ENCODE peak calls at places on chromosomes 11 and 22, in six cellular contexts. One of them, this sample, is unnamed.

GRCh38 chr11:74434528-74434927 is 32.8 kb downstream of the KCNE3 start:
- DNase-seq in memory B cell: no peak
- DNase-seq in stimulated activated naive CD8-positive, alpha-beta T cell treated with anti-CD3 and anti-CD28 coated beads, Interleukin-15, amount 100 ng/mL, for 72 hours: no peak
- DNase-seq in posterior cingulate gyrus: no peak
- DNase-seq in NCI-H345: no peak
- DNase-seq in retina: no peak
- DNase-seq in this sample: no peak

GRCh38 chr22:43198936-43199335 is 12.0 kb upstream of the TTLL12 start:
- DNase-seq in memory B cell: no peak
- DNase-seq in stimulated activated naive CD8-positive, alpha-beta T cell treated with anti-CD3 and anti-CD28 coated beads, Interleukin-15, amount 100 ng/mL, for 72 hours: no peak
- DNase-seq in posterior cingulate gyrus: no peak
- DNase-seq in NCI-H345: no peak
- DNase-seq in retina: no peak
- DNase-seq in this sample: no peak

GRCh38 chr11:44767421-44767820 is 40.7 kb downstream of the TSPAN18 start:
- DNase-seq in memory B cell: no peak
- DNase-seq in stimulated activated naive CD8-positive, alpha-beta T cell treated with anti-CD3 and anti-CD28 coated beads, Interleukin-15, amount 100 ng/mL, for 72 hours: no peak
- DNase-seq in posterior cingulate gyrus: no peak
- DNase-seq in NCI-H345: no peak
- DNase-seq in retina: no peak
- DNase-seq in this sample: no peak

GRCh38 chr11:47412152-47412746 is 3.9 kb downstream of the SLC39A13 start:
- DNase-seq in memory B cell: peak
- DNase-seq in stimulated activated naive CD8-positive, alpha-beta T cell treated with anti-CD3 and anti-CD28 coated beads, Interleukin-15, amount 100 ng/mL, for 72 hours: peak
- DNase-seq in posterior cingulate gyrus: no peak
- DNase-seq in NCI-H345: no peak
- DNase-seq in retina: no peak
- DNase-seq in this sample: peak

GRCh38 chr11:77172666-77172982 is 44.6 kb downstream of the MYO7A start:
- DNase-seq in memory B cell: no peak
- DNase-seq in stimulated activated naive CD8-positive, alpha-beta T cell treated with anti-CD3 and anti-CD28 coated beads, Interleukin-15, amount 100 ng/mL, for 72 hours: no peak
- DNase-seq in posterior cingulate gyrus: peak
- DNase-seq in NCI-H345: no peak
- DNase-seq in retina: no peak
- DNase-seq in this sample: no peak

GRCh38 chr11:71485466-71485865 is 32.5 kb downstream of the NADSYN1 start:
- DNase-seq in memory B cell: no peak
- DNase-seq in stimulated activated naive CD8-positive, alpha-beta T cell treated with anti-CD3 and anti-CD28 coated beads, Interleukin-15, amount 100 ng/mL, for 72 hours: no peak
- DNase-seq in posterior cingulate gyrus: peak
- DNase-seq in NCI-H345: no peak
- DNase-seq in retina: no peak
- DNase-seq in this sample: no peak

GRCh38 chr11:17494019-17494418 is 17.4 kb upstream of the ABCC8 start:
- DNase-seq in memory B cell: no peak
- DNase-seq in stimulated activated naive CD8-positive, alpha-beta T cell treated with anti-CD3 and anti-CD28 coated beads, Interleukin-15, amount 100 ng/mL, for 72 hours: no peak
- DNase-seq in posterior cingulate gyrus: no peak
- DNase-seq in NCI-H345: no peak
- DNase-seq in retina: no peak
- DNase-seq in this sample: no peak

GRCh38 chr11:78228467-78228866 is 39.7 kb downstream of the USP35 start:
- DNase-seq in memory B cell: no peak
- DNase-seq in stimulated activated naive CD8-positive, alpha-beta T cell treated with anti-CD3 and anti-CD28 coated beads, Interleukin-15, amount 100 ng/mL, for 72 hours: no peak
- DNase-seq in posterior cingulate gyrus: no peak
- DNase-seq in NCI-H345: peak
- DNase-seq in retina: peak
- DNase-seq in this sample: peak

GRCh38 chr11:2461253-2462091 is 16.7 kb downstream of the KCNQ1 start:
- DNase-seq in memory B cell: no peak
- DNase-seq in stimulated activated naive CD8-positive, alpha-beta T cell treated with anti-CD3 and anti-CD28 coated beads, Interleukin-15, amount 100 ng/mL, for 72 hours: no peak
- DNase-seq in posterior cingulate gyrus: no peak
- DNase-seq in NCI-H345: no peak
- DNase-seq in retina: no peak
- DNase-seq in this sample: no peak

GRCh38 chr11:83033367-83033766 is 38.3 kb downstream of the RAB30 start:
- DNase-seq in memory B cell: no peak
- DNase-seq in stimulated activated naive CD8-positive, alpha-beta T cell treated with anti-CD3 and anti-CD28 coated beads, Interleukin-15, amount 100 ng/mL, for 72 hours: no peak
- DNase-seq in posterior cingulate gyrus: no peak
- DNase-seq in NCI-H345: no peak
- DNase-seq in retina: no peak
- DNase-seq in this sample: no peak

GRCh38 chr11:62689421-62690183 is at the start of gene LRRN4CL:
- DNase-seq in memory B cell: no peak
- DNase-seq in stimulated activated naive CD8-positive, alpha-beta T cell treated with anti-CD3 and anti-CD28 coated beads, Interleukin-15, amount 100 ng/mL, for 72 hours: no peak
- DNase-seq in posterior cingulate gyrus: peak
- DNase-seq in NCI-H345: no peak
- DNase-seq in retina: no peak
- DNase-seq in this sample: peak

GRCh38 chr11:70018816-70019215 is 59.3 kb upstream of the ANO1 start:
- DNase-seq in memory B cell: no peak
- DNase-seq in stimulated activated naive CD8-positive, alpha-beta T cell treated with anti-CD3 and anti-CD28 coated beads, Interleukin-15, amount 100 ng/mL, for 72 hours: no peak
- DNase-seq in posterior cingulate gyrus: no peak
- DNase-seq in NCI-H345: no peak
- DNase-seq in retina: no peak
- DNase-seq in this sample: no peak

GRCh38 chr11:121445071-121445768 is 6.9 kb upstream of the SORL1 start:
- DNase-seq in memory B cell: no peak
- DNase-seq in stimulated activated naive CD8-positive, alpha-beta T cell treated with anti-CD3 and anti-CD28 coated beads, Interleukin-15, amount 100 ng/mL, for 72 hours: no peak
- DNase-seq in posterior cingulate gyrus: no peak
- DNase-seq in NCI-H345: no peak
- DNase-seq in retina: no peak
- DNase-seq in this sample: no peak

GRCh38 chr11:120830092-120830491 is 193.8 kb upstream of the TBCEL start:
- DNase-seq in memory B cell: no peak
- DNase-seq in stimulated activated naive CD8-positive, alpha-beta T cell treated with anti-CD3 and anti-CD28 coated beads, Interleukin-15, amount 100 ng/mL, for 72 hours: no peak
- DNase-seq in posterior cingulate gyrus: no peak
- DNase-seq in NCI-H345: no peak
- DNase-seq in retina: no peak
- DNase-seq in this sample: peak

GRCh38 chr11:1643146-1643690 is 13.6 kb downstream of the KRTAP5-5 start:
- DNase-seq in memory B cell: no peak
- DNase-seq in stimulated activated naive CD8-positive, alpha-beta T cell treated with anti-CD3 and anti-CD28 coated beads, Interleukin-15, amount 100 ng/mL, for 72 hours: no peak
- DNase-seq in posterior cingulate gyrus: no peak
- DNase-seq in NCI-H345: no peak
- DNase-seq in retina: no peak
- DNase-seq in this sample: no peak

GRCh38 chr11:134079317-134079716 is 10.4 kb downstream of the JAM3 start:
- DNase-seq in memory B cell: no peak
- DNase-seq in stimulated activated naive CD8-positive, alpha-beta T cell treated with anti-CD3 and anti-CD28 coated beads, Interleukin-15, amount 100 ng/mL, for 72 hours: no peak
- DNase-seq in posterior cingulate gyrus: no peak
- DNase-seq in NCI-H345: no peak
- DNase-seq in retina: no peak
- DNase-seq in this sample: no peak

GRCh38 chr22:22197993-22198402 is 46.6 kb upstream of the VPREB1 start:
- DNase-seq in memory B cell: no peak
- DNase-seq in stimulated activated naive CD8-positive, alpha-beta T cell treated with anti-CD3 and anti-CD28 coated beads, Interleukin-15, amount 100 ng/mL, for 72 hours: no peak
- DNase-seq in posterior cingulate gyrus: no peak
- DNase-seq in NCI-H345: no peak
- DNase-seq in retina: no peak
- DNase-seq in this sample: no peak

GRCh38 chr11:120880791-120881190 is 143.1 kb upstream of the TBCEL start:
- DNase-seq in memory B cell: no peak
- DNase-seq in stimulated activated naive CD8-positive, alpha-beta T cell treated with anti-CD3 and anti-CD28 coated beads, Interleukin-15, amount 100 ng/mL, for 72 hours: no peak
- DNase-seq in posterior cingulate gyrus: no peak
- DNase-seq in NCI-H345: no peak
- DNase-seq in retina: no peak
- DNase-seq in this sample: no peak

GRCh38 chr11:113634940-113635575 is 71.0 kb downstream of the TMPRSS5 start:
- DNase-seq in memory B cell: no peak
- DNase-seq in stimulated activated naive CD8-positive, alpha-beta T cell treated with anti-CD3 and anti-CD28 coated beads, Interleukin-15, amount 100 ng/mL, for 72 hours: no peak
- DNase-seq in posterior cingulate gyrus: no peak
- DNase-seq in NCI-H345: no peak
- DNase-seq in retina: no peak
- DNase-seq in this sample: no peak

GRCh38 chr11:44701276-44701675 is 25.5 kb upstream of the TSPAN18 start:
- DNase-seq in memory B cell: no peak
- DNase-seq in stimulated activated naive CD8-positive, alpha-beta T cell treated with anti-CD3 and anti-CD28 coated beads, Interleukin-15, amount 100 ng/mL, for 72 hours: no peak
- DNase-seq in posterior cingulate gyrus: no peak
- DNase-seq in NCI-H345: no peak
- DNase-seq in retina: no peak
- DNase-seq in this sample: no peak

GRCh38 chr11:45400594-45400993 is 114.5 kb upstream of the SYT13 start:
- DNase-seq in memory B cell: no peak
- DNase-seq in stimulated activated naive CD8-positive, alpha-beta T cell treated with anti-CD3 and anti-CD28 coated beads, Interleukin-15, amount 100 ng/mL, for 72 hours: no peak
- DNase-seq in posterior cingulate gyrus: no peak
- DNase-seq in NCI-H345: no peak
- DNase-seq in retina: no peak
- DNase-seq in this sample: no peak

GRCh38 chr11:121540627-121541026 is 87.9 kb upstream of the SORL1-AS1 start:
- DNase-seq in memory B cell: no peak
- DNase-seq in stimulated activated naive CD8-positive, alpha-beta T cell treated with anti-CD3 and anti-CD28 coated beads, Interleukin-15, amount 100 ng/mL, for 72 hours: no peak
- DNase-seq in posterior cingulate gyrus: no peak
- DNase-seq in NCI-H345: no peak
- DNase-seq in retina: no peak
- DNase-seq in this sample: no peak

GRCh38 chr11:121829159-121829643 is 286.8 kb downstream of the BLID start:
- DNase-seq in memory B cell: no peak
- DNase-seq in stimulated activated naive CD8-positive, alpha-beta T cell treated with anti-CD3 and anti-CD28 coated beads, Interleukin-15, amount 100 ng/mL, for 72 hours: peak
- DNase-seq in posterior cingulate gyrus: peak
- DNase-seq in NCI-H345: no peak
- DNase-seq in retina: peak
- DNase-seq in this sample: no peak

GRCh38 chr11:119491753-119492455 is 68.9 kb upstream of the THY1 start:
- DNase-seq in memory B cell: no peak
- DNase-seq in stimulated activated naive CD8-positive, alpha-beta T cell treated with anti-CD3 and anti-CD28 coated beads, Interleukin-15, amount 100 ng/mL, for 72 hours: no peak
- DNase-seq in posterior cingulate gyrus: peak
- DNase-seq in NCI-H345: peak
- DNase-seq in retina: peak
- DNase-seq in this sample: no peak

GRCh38 chr11:72425053-72425980 is 9.0 kb downstream of the CLPB start:
- DNase-seq in memory B cell: no peak
- DNase-seq in stimulated activated naive CD8-positive, alpha-beta T cell treated with anti-CD3 and anti-CD28 coated beads, Interleukin-15, amount 100 ng/mL, for 72 hours: no peak
- DNase-seq in posterior cingulate gyrus: no peak
- DNase-seq in NCI-H345: no peak
- DNase-seq in retina: no peak
- DNase-seq in this sample: no peak

GRCh38 chr22:30204742-30205111 is 41.8 kb downstream of the LIF start:
- DNase-seq in memory B cell: no peak
- DNase-seq in stimulated activated naive CD8-positive, alpha-beta T cell treated with anti-CD3 and anti-CD28 coated beads, Interleukin-15, amount 100 ng/mL, for 72 hours: no peak
- DNase-seq in posterior cingulate gyrus: peak
- DNase-seq in NCI-H345: no peak
- DNase-seq in retina: no peak
- DNase-seq in this sample: no peak

This sample was measured in hippocampal formation.